ENCODE peak calls at places on chromosomes 16 and 17, in seven cellular contexts. A is uterus, W is pancreas, Z is IMR-90, R is right atrium auricular region, O is AG04450, H is AG10803. T is an unnamed sample.

GRCh38 chr16:23863511-23864422 is 28.0 kb downstream of the PRKCB start:
- DNase-seq in A (no peak), W (no peak), Z (no peak), R (no peak), O (no peak), H (no peak), T (no peak)

GRCh38 chr16:3149630-3150345 is 15.0 kb downstream of the ZNF213 start:
- DNase-seq in A (peak; percentile 60), W (peak; percentile 71), Z (peak; percentile 42), R (peak; percentile 77), O (no peak), H (peak; percentile 63), T (no peak)

GRCh38 chr17:83144421-83145357 is 65.3 kb downstream of the METRNL start:
- DNase-seq in A (no peak), W (no peak), Z (peak; percentile 5), R (peak; percentile 60), O (no peak), H (peak; percentile 87), T (no peak)

GRCh38 chr17:45325810-45326209 is 9.0 kb upstream of the MAP3K14 start:
- DNase-seq in A (peak; percentile 3), W (no peak), Z (no peak), R (no peak), O (no peak), H (no peak), T (no peak)

GRCh38 chr17:50274945-50275221 is 617 bp downstream of the TMEM92 start:
- DNase-seq in A (no peak), W (no peak), Z (no peak), R (no peak), O (no peak), H (no peak), T (no peak)

GRCh38 chr16:46555981-46556380 is 65.2 kb downstream of the SHCBP1 start:
- DNase-seq in A (no peak), W (no peak), Z (peak; percentile 54), R (no peak), O (no peak), H (peak; percentile 8), T (peak; percentile 81)

GRCh38 chr16:17070882-17071592 is 399.7 kb downstream of the XYLT1 start:
- DNase-seq in A (peak; percentile 30), W (peak; percentile 22), Z (no peak), R (no peak), O (no peak), H (peak; percentile 23), T (no peak)

GRCh38 chr17:40906613-40907012 is 21.6 kb upstream of the KRT20 start:
- DNase-seq in A (no peak), W (no peak), Z (no peak), R (no peak), O (no peak), H (no peak), T (no peak)

GRCh38 chr16:86824751-86825310 is 246.5 kb downstream of the FOXL1 start:
- DNase-seq in A (no peak), W (no peak), Z (peak; percentile 12), R (no peak), O (no peak), H (no peak), T (no peak)

GRCh38 chr16:77273815-77274214 is 74.6 kb downstream of the SYCE1L start:
- DNase-seq in A (no peak), W (no peak), Z (no peak), R (no peak), O (no peak), H (peak; percentile 56), T (no peak)

GRCh38 chr17:27741361-27741861 is 58.9 kb downstream of the NOS2 start:
- DNase-seq in A (no peak), W (no peak), Z (peak; percentile 10), R (peak; percentile 42), O (no peak), H (peak; percentile 28), T (peak; percentile 8)

GRCh38 chr16:67464565-67464964 is 16.4 kb downstream of the ATP6V0D1 start:
- DNase-seq in A (no peak), W (no peak), Z (no peak), R (no peak), O (no peak), H (no peak), T (no peak)

GRCh38 chr16:49464877-49465504 is 91.4 kb downstream of the C16orf78 start:
- DNase-seq in A (no peak), W (no peak), Z (no peak), R (peak; percentile 40), O (no peak), H (no peak), T (no peak)

GRCh38 chr17:35373984-35374765 is 754 bp upstream of the SLFN11 start:
- DNase-seq in A (peak; percentile 38), W (peak; percentile 18), Z (peak; percentile 55), R (peak; percentile 70), O (no peak), H (peak; percentile 71), T (peak; percentile 50)

GRCh38 chr17:62188713-62189112 is 123.6 kb upstream of the MED13 start:
- DNase-seq in A (no peak), W (no peak), Z (peak; percentile 5), R (no peak), O (no peak), H (no peak), T (no peak)

GRCh38 chr16:84141143-84141670 is 3.8 kb downstream of the HSDL1 start:
- DNase-seq in A (no peak), W (no peak), Z (no peak), R (no peak), O (no peak), H (no peak), T (no peak)

GRCh38 chr16:88772871-88773811 is 11.9 kb downstream of the PIEZO1 start:
- DNase-seq in A (no peak), W (no peak), Z (peak; percentile 95), R (no peak), O (peak; percentile 86), H (peak; percentile 95), T (peak; percentile 93)

GRCh38 chr17:10224592-10225195 is 26.3 kb upstream of the GAS7 start:
- DNase-seq in A (no peak), W (no peak), Z (no peak), R (no peak), O (no peak), H (peak; percentile 21), T (no peak)

GRCh38 chr17:7258731-7259554 is 3.3 kb downstream of the CLDN7 start:
- DNase-seq in A (no peak), W (no peak), Z (peak; percentile 27), R (no peak), O (no peak), H (peak; percentile 66), T (no peak)

GRCh38 chr17:76266244-76266938 is 1.2 kb downstream of the UBALD2 start:
- DNase-seq in A (no peak), W (no peak), Z (peak; percentile 30), R (no peak), O (no peak), H (peak; percentile 47), T (no peak)

GRCh38 chr16:27273670-27274522 is 5.3 kb upstream of the NSMCE1 start:
- DNase-seq in A (no peak), W (no peak), Z (peak; percentile 53), R (no peak), O (no peak), H (no peak), T (peak; percentile 47)
- TF ChIP-seq CTCF in A (no peak), W (no peak), Z (no peak), R (no peak), O (no peak), H (no peak), T (peak; percentile 39)

GRCh38 chr17:37488607-37489196 is 989 bp upstream of the DUSP14 start:
- DNase-seq in A (peak; percentile 89), W (peak; percentile 88), Z (peak; percentile 97), R (peak; percentile 87), O (peak; percentile 85), H (peak; percentile 95), T (peak; percentile 94)

GRCh38 chr17:37488009-37488604 is 1.6 kb upstream of the DUSP14 start:
- DNase-seq in A (no peak), W (no peak), Z (peak; percentile 99), R (no peak), O (peak; percentile 93), H (peak; percentile 98), T (peak; percentile 99)

GRCh38 chr17:37489197-37490001 is at the start of gene DUSP14:
- DNase-seq in A (peak; percentile 69), W (peak; percentile 75), Z (peak; percentile 77), R (peak; percentile 64), O (no peak), H (peak; percentile 80), T (peak; percentile 65)

GRCh38 chr17:37490638-37491614 is 1.2 kb downstream of the DUSP14 start:
- DNase-seq in A (peak; percentile 74), W (no peak), Z (peak; percentile 93), R (peak; percentile 77), O (no peak), H (peak; percentile 90), T (peak; percentile 84)

DNA sequence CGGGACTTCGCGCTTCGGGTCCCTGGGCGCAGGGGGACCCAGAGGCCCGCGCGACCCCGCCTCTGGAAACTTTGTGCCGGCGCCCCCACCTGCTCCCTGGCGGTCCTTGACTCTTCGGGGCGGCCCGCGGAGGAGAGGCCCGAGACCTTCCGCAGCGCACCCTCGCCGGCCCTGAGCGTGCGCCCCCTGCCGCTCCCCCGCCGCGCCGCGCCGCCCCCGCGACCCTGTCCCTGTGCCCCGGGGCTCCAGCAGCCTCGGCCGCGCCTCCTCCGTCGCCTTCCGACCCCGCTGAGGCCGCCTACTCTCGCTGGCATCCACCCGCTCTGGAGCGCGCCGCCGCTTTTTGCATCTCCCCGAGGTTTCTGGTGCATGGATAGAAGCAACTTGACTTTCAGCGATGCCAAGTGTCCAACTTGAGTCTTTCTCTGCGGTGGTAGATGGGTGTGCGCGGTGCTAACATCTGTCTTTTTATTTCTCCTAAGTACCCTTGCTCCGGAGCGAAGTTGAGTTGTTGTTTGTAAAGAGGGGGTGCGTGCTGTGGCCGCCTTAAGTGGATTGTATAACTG is 414 bp downstream of the DUSP14 start:
- DNase-seq in A (peak; percentile 52), W (peak; percentile 61), Z (peak; percentile 45), R (no peak), O (no peak), H (peak; percentile 56), T (peak; percentile 46)
- TF ChIP-seq CTCF in A (no peak), W (peak; percentile 12), Z (peak; percentile 37), R (peak; percentile 13), O (peak; percentile 11), H (no peak), T (peak; percentile 75)

GRCh38 chr17:78185981-78186688 is 717 bp downstream of the TK1 start:
- DNase-seq in A (peak; percentile 31), W (no peak), Z (no peak), R (no peak), O (no peak), H (peak; percentile 42), T (peak; percentile 3)

GRCh38 chr17:78184868-78185267 is 2.0 kb downstream of the TK1 start:
- DNase-seq in A (no peak), W (no peak), Z (no peak), R (no peak), O (no peak), H (no peak), T (no peak)

GRCh38 chr17:78184311-78184710 is 2.5 kb downstream of the TK1 start:
- DNase-seq in A (no peak), W (no peak), Z (no peak), R (no peak), O (no peak), H (no peak), T (no peak)

GRCh38 chr17:78182504-78182903 is 4.3 kb downstream of the TK1 start:
- DNase-seq in A (no peak), W (peak; percentile 76), Z (no peak), R (no peak), O (no peak), H (no peak), T (no peak)

GRCh38 chr17:78186689-78187595 is at the start of the genes AFMID and TK1:
- DNase-seq in A (peak; percentile 95), W (peak; percentile 97), Z (peak; percentile 95), R (peak; percentile 97), O (peak; percentile 93), H (peak; percentile 93), T (peak; percentile 95)
- TF ChIP-seq CTCF in A (peak; percentile 92), W (peak; percentile 93), Z (peak; percentile 97), R (peak; percentile 81), O (peak; percentile 75), H (peak; percentile 59), T (peak; percentile 96)

GRCh38 chr16:30670072-30670824 is 12.0 kb downstream of the FBRS start:
- DNase-seq in A (no peak), W (no peak), Z (no peak), R (no peak), O (no peak), H (no peak), T (no peak)
- TF ChIP-seq CTCF in A (no peak), W (no peak), Z (no peak), R (no peak), O (no peak), H (no peak), T (peak; percentile 38)

T was measured in HFFc6.